ENCODE peak calls at places on chromosomes 1 and 21, in seven cellular contexts. One of them, this sample, is unnamed.

GRCh38 chr1:95780836-95781235 is 546.8 kb downstream of the RWDD3 start:
- DNase-seq in endothelial cell: no peak
- DNase-seq in body of pancreas: no peak
- DNase-seq in Calu3: no peak
- DNase-seq in dorsolateral prefrontal cortex: no peak
- DNase-seq in IMR-90: no peak
- DNase-seq in fibroblast of the aortic adventitia: no peak
- DNase-seq in this sample: no peak

GRCh38 chr1:42240964-42241755 is 76.6 kb upstream of the GUCA2A start:
- DNase-seq in endothelial cell: peak
- DNase-seq in body of pancreas: no peak
- DNase-seq in Calu3: no peak
- DNase-seq in dorsolateral prefrontal cortex: no peak
- DNase-seq in IMR-90: peak
- DNase-seq in fibroblast of the aortic adventitia: no peak
- DNase-seq in this sample: no peak

GRCh38 chr1:53087332-53088285 is 25.6 kb downstream of the PODN start:
- DNase-seq in endothelial cell: peak
- DNase-seq in body of pancreas: peak
- DNase-seq in Calu3: no peak
- DNase-seq in dorsolateral prefrontal cortex: no peak
- DNase-seq in IMR-90: no peak
- DNase-seq in fibroblast of the aortic adventitia: no peak
- DNase-seq in this sample: no peak

GRCh38 chr21:44093761-44094160 is 13.4 kb upstream of the PWP2 start:
- DNase-seq in endothelial cell: no peak
- DNase-seq in body of pancreas: no peak
- DNase-seq in Calu3: no peak
- DNase-seq in dorsolateral prefrontal cortex: no peak
- DNase-seq in IMR-90: no peak
- DNase-seq in fibroblast of the aortic adventitia: no peak
- DNase-seq in this sample: no peak

GRCh38 chr1:151158311-151158710 is 1.9 kb downstream of the TNFAIP8L2 start:
- DNase-seq in endothelial cell: no peak
- DNase-seq in body of pancreas: no peak
- DNase-seq in Calu3: no peak
- DNase-seq in dorsolateral prefrontal cortex: peak
- DNase-seq in IMR-90: no peak
- DNase-seq in fibroblast of the aortic adventitia: no peak
- DNase-seq in this sample: no peak

GRCh38 chr1:232613752-232614381 is 16.1 kb downstream of the SIPA1L2 start:
- DNase-seq in endothelial cell: no peak
- DNase-seq in body of pancreas: no peak
- DNase-seq in Calu3: no peak
- DNase-seq in dorsolateral prefrontal cortex: no peak
- DNase-seq in IMR-90: peak
- DNase-seq in fibroblast of the aortic adventitia: peak
- DNase-seq in this sample: no peak

GRCh38 chr1:233613252-233614172 is at the start of gene KCNK1:
- DNase-seq in endothelial cell: peak
- DNase-seq in body of pancreas: peak
- DNase-seq in Calu3: peak
- DNase-seq in dorsolateral prefrontal cortex: peak
- DNase-seq in IMR-90: peak
- DNase-seq in fibroblast of the aortic adventitia: peak
- DNase-seq in this sample: no peak

GRCh38 chr1:966135-966602 is at the start of gene PLEKHN1:
- DNase-seq in endothelial cell: no peak
- DNase-seq in body of pancreas: peak
- DNase-seq in Calu3: peak
- DNase-seq in dorsolateral prefrontal cortex: no peak
- DNase-seq in IMR-90: peak
- DNase-seq in fibroblast of the aortic adventitia: no peak
- DNase-seq in this sample: peak

GRCh38 chr1:61391730-61392129 is 309.4 kb downstream of the NFIA start:
- DNase-seq in endothelial cell: no peak
- DNase-seq in body of pancreas: no peak
- DNase-seq in Calu3: no peak
- DNase-seq in dorsolateral prefrontal cortex: no peak
- DNase-seq in IMR-90: no peak
- DNase-seq in fibroblast of the aortic adventitia: no peak
- DNase-seq in this sample: no peak

GRCh38 chr21:46667191-46667734 is 31.8 kb downstream of the PRMT2 start:
- DNase-seq in endothelial cell: no peak
- DNase-seq in body of pancreas: no peak
- DNase-seq in Calu3: peak
- DNase-seq in dorsolateral prefrontal cortex: no peak
- DNase-seq in IMR-90: peak
- DNase-seq in fibroblast of the aortic adventitia: peak
- DNase-seq in this sample: no peak

GRCh38 chr1:202282596-202283283 is 59.0 kb downstream of the UBE2T start:
- DNase-seq in endothelial cell: no peak
- DNase-seq in body of pancreas: no peak
- DNase-seq in Calu3: no peak
- DNase-seq in dorsolateral prefrontal cortex: no peak
- DNase-seq in IMR-90: no peak
- DNase-seq in fibroblast of the aortic adventitia: no peak
- DNase-seq in this sample: no peak

GRCh38 chr1:201791775-201792166 is 37.2 kb upstream of the IPO9 start:
- DNase-seq in endothelial cell: no peak
- DNase-seq in body of pancreas: no peak
- DNase-seq in Calu3: no peak
- DNase-seq in dorsolateral prefrontal cortex: no peak
- DNase-seq in IMR-90: peak
- DNase-seq in fibroblast of the aortic adventitia: peak
- DNase-seq in this sample: peak

GRCh38 chr1:155277896-155278688 is 829 bp downstream of the HCN3 start:
- DNase-seq in endothelial cell: peak
- DNase-seq in body of pancreas: peak
- DNase-seq in Calu3: peak
- DNase-seq in dorsolateral prefrontal cortex: no peak
- DNase-seq in IMR-90: peak
- DNase-seq in fibroblast of the aortic adventitia: peak
- DNase-seq in this sample: no peak

DNA sequence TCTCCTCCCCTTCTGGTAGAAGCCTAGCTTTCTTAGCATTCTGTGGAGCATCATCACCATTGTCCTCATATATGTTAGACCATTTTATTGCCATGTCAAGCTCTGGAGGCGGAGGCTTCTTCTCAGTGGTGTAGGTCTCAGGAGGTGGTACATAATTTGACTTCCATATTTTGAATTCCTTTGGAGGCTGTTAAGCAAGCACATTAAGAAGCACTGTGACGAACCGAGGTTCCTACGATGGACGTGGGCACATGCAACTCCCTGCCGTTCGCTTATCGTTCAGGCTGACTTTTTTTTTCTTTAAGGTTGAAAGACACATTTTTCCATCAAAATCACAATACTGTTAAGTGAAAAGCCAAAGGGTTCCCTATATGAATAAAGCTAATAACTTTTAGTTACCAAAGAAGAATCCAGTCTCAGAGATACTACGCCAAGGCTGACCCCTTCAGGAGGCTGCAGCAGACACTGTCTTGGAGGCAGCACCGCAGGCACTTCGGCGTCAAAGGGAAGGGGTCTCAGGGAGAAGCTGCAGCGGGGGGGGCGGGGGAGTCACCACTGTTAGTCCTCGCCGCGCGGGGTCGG is 835 bp downstream of the C1orf52 start:
- DNase-seq in endothelial cell: no peak
- DNase-seq in body of pancreas: no peak
- DNase-seq in Calu3: no peak
- DNase-seq in dorsolateral prefrontal cortex: no peak
- DNase-seq in IMR-90: no peak
- DNase-seq in fibroblast of the aortic adventitia: peak
- DNase-seq in this sample: no peak
- TF ChIP-seq CTCF in endothelial cell: no peak
- TF ChIP-seq CTCF in body of pancreas: no peak
- TF ChIP-seq CTCF in Calu3: no peak
- TF ChIP-seq CTCF in dorsolateral prefrontal cortex: no peak
- TF ChIP-seq CTCF in IMR-90: peak
- TF ChIP-seq CTCF in fibroblast of the aortic adventitia: no peak
- TF ChIP-seq CTCF in this sample: no peak

GRCh38 chr1:102174259-102174863 is 177.6 kb upstream of the OLFM3 start:
- DNase-seq in endothelial cell: peak
- DNase-seq in body of pancreas: peak
- DNase-seq in Calu3: no peak
- DNase-seq in dorsolateral prefrontal cortex: no peak
- DNase-seq in IMR-90: no peak
- DNase-seq in fibroblast of the aortic adventitia: no peak
- DNase-seq in this sample: no peak
- TF ChIP-seq CTCF in endothelial cell: peak
- TF ChIP-seq CTCF in body of pancreas: peak
- TF ChIP-seq CTCF in Calu3: no peak
- TF ChIP-seq CTCF in dorsolateral prefrontal cortex: no peak
- TF ChIP-seq CTCF in IMR-90: no peak
- TF ChIP-seq CTCF in fibroblast of the aortic adventitia: no peak
- TF ChIP-seq CTCF in this sample: peak

DNA sequence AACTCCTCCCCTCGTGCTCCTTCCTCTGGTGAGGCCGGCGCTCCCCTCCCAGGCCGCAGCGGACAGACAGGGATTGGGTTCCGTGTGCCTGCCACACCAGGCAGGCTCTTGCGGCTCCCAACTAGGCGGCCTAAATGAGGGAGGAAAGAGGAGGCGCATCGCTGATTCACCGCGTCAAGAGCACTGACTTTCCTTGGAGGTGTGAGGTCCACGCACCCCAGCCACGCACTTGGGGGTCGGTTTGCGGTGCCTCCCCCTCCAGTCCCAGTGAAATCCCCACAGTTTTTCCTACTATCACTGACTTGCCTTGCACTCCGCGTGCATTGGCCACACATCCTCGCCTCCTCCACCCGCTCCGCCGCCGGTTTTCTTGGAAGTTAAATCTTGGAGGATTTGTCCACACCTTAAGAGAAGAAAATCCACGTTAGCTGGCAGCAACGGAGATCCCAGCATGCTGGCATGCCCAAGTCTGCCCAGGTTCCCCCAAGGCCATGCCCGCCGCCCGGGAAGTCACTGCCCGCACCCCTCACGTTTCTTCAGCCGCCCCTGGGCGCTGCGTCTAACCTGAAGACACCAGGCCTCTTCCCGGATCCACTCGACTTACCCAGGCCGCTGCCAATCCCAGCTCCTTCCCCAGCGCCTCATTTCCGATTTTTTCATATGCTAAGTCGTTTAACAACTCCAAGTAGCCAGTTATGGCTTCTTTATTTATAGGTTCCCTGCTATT is 1.1 kb upstream of the FOXD3 start:
- DNase-seq in endothelial cell: peak
- DNase-seq in body of pancreas: no peak
- DNase-seq in Calu3: no peak
- DNase-seq in dorsolateral prefrontal cortex: no peak
- DNase-seq in IMR-90: no peak
- DNase-seq in fibroblast of the aortic adventitia: no peak
- DNase-seq in this sample: no peak
- TF ChIP-seq CTCF in endothelial cell: no peak
- TF ChIP-seq CTCF in body of pancreas: no peak
- TF ChIP-seq CTCF in Calu3: no peak
- TF ChIP-seq CTCF in dorsolateral prefrontal cortex: no peak
- TF ChIP-seq CTCF in IMR-90: no peak
- TF ChIP-seq CTCF in fibroblast of the aortic adventitia: no peak
- TF ChIP-seq CTCF in this sample: no peak

GRCh38 chr1:3453891-3454810 is at the start of gene ARHGEF16:
- DNase-seq in endothelial cell: peak
- DNase-seq in body of pancreas: peak
- DNase-seq in Calu3: peak
- DNase-seq in dorsolateral prefrontal cortex: no peak
- DNase-seq in IMR-90: peak
- DNase-seq in fibroblast of the aortic adventitia: peak
- DNase-seq in this sample: no peak
- TF ChIP-seq CTCF in endothelial cell: no peak
- TF ChIP-seq CTCF in body of pancreas: peak
- TF ChIP-seq CTCF in Calu3: peak
- TF ChIP-seq CTCF in dorsolateral prefrontal cortex: peak
- TF ChIP-seq CTCF in IMR-90: peak
- TF ChIP-seq CTCF in fibroblast of the aortic adventitia: peak
- TF ChIP-seq CTCF in this sample: peak

GRCh38 chr1:3474016-3474415 is 19.6 kb downstream of the ARHGEF16 start:
- DNase-seq in endothelial cell: no peak
- DNase-seq in body of pancreas: no peak
- DNase-seq in Calu3: no peak
- DNase-seq in dorsolateral prefrontal cortex: no peak
- DNase-seq in IMR-90: no peak
- DNase-seq in fibroblast of the aortic adventitia: no peak
- DNase-seq in this sample: no peak
- TF ChIP-seq CTCF in endothelial cell: no peak
- TF ChIP-seq CTCF in body of pancreas: no peak
- TF ChIP-seq CTCF in Calu3: no peak
- TF ChIP-seq CTCF in dorsolateral prefrontal cortex: no peak
- TF ChIP-seq CTCF in IMR-90: no peak
- TF ChIP-seq CTCF in fibroblast of the aortic adventitia: no peak
- TF ChIP-seq CTCF in this sample: no peak